ENCODE peak calls at places on chromosome 9, in seven cellular contexts. L is Calu3, W is H4, D is aorta, A is activated B cell treated with CpG ODN at 0.5 μM for 24 hours, G is HT1080, X is left colon. I is an unnamed sample.

GRCh38 chr9:116499986-116500871 is 186.9 kb upstream of the TRIM32 start:
- DNase-seq in L (no peak), W (peak), D (no peak), A (no peak), G (peak), X (no peak), I (no peak)

GRCh38 chr9:89891221-89892052 is 286.6 kb downstream of the GADD45G start:
- DNase-seq in L (no peak), W (no peak), D (no peak), A (no peak), G (no peak), X (peak), I (no peak)

GRCh38 chr9:124708070-124708469 is 63.0 kb downstream of the NR6A1 start:
- DNase-seq in L (no peak), W (no peak), D (no peak), A (no peak), G (no peak), X (peak), I (no peak)

GRCh38 chr9:70553718-70554673 is 139.5 kb upstream of the KLF9 start:
- DNase-seq in L (no peak), W (peak), D (peak), A (no peak), G (peak), X (no peak), I (no peak)

GRCh38 chr9:93452710-93453046 is 703 bp downstream of the FAM120AOS start:
- DNase-seq in L (no peak), W (no peak), D (peak), A (no peak), G (peak), X (no peak), I (no peak)

GRCh38 chr9:93096131-93096802 is at the start of gene CARD19:
- DNase-seq in L (peak), W (no peak), D (peak), A (no peak), G (peak), X (peak), I (peak)

GRCh38 chr9:95588724-95589282 is 72.0 kb upstream of the PTCH1 start:
- DNase-seq in L (no peak), W (no peak), D (peak), A (no peak), G (no peak), X (no peak), I (no peak)

GRCh38 chr9:136567651-136568287 is 21.9 kb upstream of the NOTCH1 start:
- DNase-seq in L (peak), W (peak), D (peak), A (no peak), G (peak), X (no peak), I (no peak)

GRCh38 chr9:21692390-21692789 is 110.0 kb upstream of the MTAP start:
- DNase-seq in L (no peak), W (no peak), D (no peak), A (no peak), G (no peak), X (no peak), I (no peak)

GRCh38 chr9:111231801-111232580 is 98.0 kb downstream of the OR2K2 start:
- DNase-seq in L (no peak), W (no peak), D (no peak), A (no peak), G (no peak), X (no peak), I (no peak)

GRCh38 chr9:70421020-70421271 is 6.5 kb upstream of the KLF9 start:
- DNase-seq in L (no peak), W (no peak), D (no peak), A (no peak), G (no peak), X (no peak), I (no peak)

GRCh38 chr9:113992276-113992951 is 85.7 kb downstream of the AMBP start:
- DNase-seq in L (no peak), W (no peak), D (peak), A (no peak), G (no peak), X (peak), I (no peak)

GRCh38 chr9:17476401-17476800 is 102.5 kb upstream of the SH3GL2 start:
- DNase-seq in L (no peak), W (no peak), D (no peak), A (no peak), G (no peak), X (no peak), I (no peak)

GRCh38 chr9:125549465-125550215 is 157.4 kb downstream of the MAPKAP1 start:
- DNase-seq in L (no peak), W (no peak), D (peak), A (no peak), G (no peak), X (peak), I (no peak)

GRCh38 chr9:16824545-16825041 is 45.9 kb downstream of the BNC2 start:
- DNase-seq in L (no peak), W (peak), D (no peak), A (no peak), G (peak), X (no peak), I (no peak)

GRCh38 chr9:109320338-109320733 is 523 bp downstream of the EPB41L4B start:
- DNase-seq in L (peak), W (no peak), D (no peak), A (no peak), G (no peak), X (no peak), I (no peak)

GRCh38 chr9:21326526-21327139 is 8.6 kb downstream of the KLHL9 start:
- DNase-seq in L (no peak), W (no peak), D (no peak), A (no peak), G (peak), X (no peak), I (no peak)

GRCh38 chr9:89808076-89808701 is 203.4 kb downstream of the GADD45G start:
- DNase-seq in L (no peak), W (no peak), D (no peak), A (no peak), G (no peak), X (no peak), I (no peak)

GRCh38 chr9:113505963-113506624 is 42.6 kb downstream of the RGS3 start:
- DNase-seq in L (no peak), W (no peak), D (no peak), A (no peak), G (no peak), X (no peak), I (no peak)

GRCh38 chr9:131781069-131781468 is 41.2 kb upstream of the RAPGEF1 start:
- DNase-seq in L (no peak), W (peak), D (no peak), A (no peak), G (no peak), X (no peak), I (no peak)

GRCh38 chr9:89999534-90000370 is 394.9 kb downstream of the GADD45G start:
- DNase-seq in L (peak), W (peak), D (peak), A (peak), G (peak), X (peak), I (peak)

GRCh38 chr9:132541966-132542830 is 40.2 kb upstream of the BARHL1 start:
- DNase-seq in L (no peak), W (no peak), D (peak), A (no peak), G (no peak), X (no peak), I (no peak)

GRCh38 chr9:87800456-87800855 is 74.5 kb downstream of the CTSL start:
- DNase-seq in L (no peak), W (no peak), D (no peak), A (no peak), G (no peak), X (no peak), I (no peak)